ENCODE peak calls at places on chromosome 18, in five cellular contexts. M is PC-3, I is endothelial cell, Q is AG04449, B is endothelial cell of umbilical vein. X is an unnamed sample.

GRCh38 chr18:56823986-56824385 is 172.8 kb downstream of the WDR7 start:
- DNase-seq in M (no peak), I (no peak), Q (no peak), B (no peak), X (no peak)

GRCh38 chr18:47204908-47205522 is 28.9 kb upstream of the IER3IP1 start:
- DNase-seq in M (peak), I (peak), Q (no peak), B (peak), X (peak)

GRCh38 chr18:21141678-21142422 is 30.2 kb upstream of the ROCK1 start:
- DNase-seq in M (no peak), I (no peak), Q (no peak), B (no peak), X (no peak)

GRCh38 chr18:9290171-9290570 is 44.4 kb upstream of the TWSG1 start:
- DNase-seq in M (no peak), I (no peak), Q (no peak), B (peak), X (no peak)

GRCh38 chr18:12393998-12394397 is 13.7 kb upstream of the PRELID3A start:
- DNase-seq in M (peak), I (no peak), Q (no peak), B (no peak), X (no peak)

GRCh38 chr18:8177330-8178016 is 431.8 kb upstream of the RAB12 start:
- DNase-seq in M (peak), I (no peak), Q (peak), B (peak), X (no peak)

GRCh38 chr18:61662726-61663125 is 230.1 kb downstream of the RNF152 start:
- DNase-seq in M (no peak), I (no peak), Q (no peak), B (no peak), X (no peak)

GRCh38 chr18:24860978-24861680 is 400.7 kb downstream of the HRH4 start:
- DNase-seq in M (no peak), I (no peak), Q (no peak), B (peak), X (no peak)

GRCh38 chr18:54260376-54261072 is 8.8 kb upstream of the POLI start:
- DNase-seq in M (peak), I (no peak), Q (no peak), B (no peak), X (no peak)

GRCh38 chr18:68148862-68149261 is 566.0 kb downstream of the TMX3 start:
- DNase-seq in M (no peak), I (no peak), Q (no peak), B (no peak), X (no peak)

GRCh38 chr18:8662574-8663255 is 42.6 kb upstream of the MTCL1 start:
- DNase-seq in M (no peak), I (no peak), Q (no peak), B (no peak), X (no peak)

GRCh38 chr18:8525692-8526091 is 83.5 kb upstream of the RAB12 start:
- DNase-seq in M (no peak), I (peak), Q (no peak), B (no peak), X (peak)

GRCh38 chr18:13446024-13446423 is 227.5 kb downstream of the LDLRAD4 start:
- DNase-seq in M (no peak), I (no peak), Q (no peak), B (no peak), X (no peak)

GRCh38 chr18:3910507-3910906 is 460.5 kb downstream of the TGIF1 start:
- DNase-seq in M (no peak), I (no peak), Q (no peak), B (no peak), X (no peak)

GRCh38 chr18:57581301-57581934 is 5.1 kb downstream of the FECH start:
- DNase-seq in M (no peak), I (no peak), Q (no peak), B (no peak), X (peak)

GRCh38 chr18:63255435-63255834 is 64.1 kb downstream of the BCL2 start:
- DNase-seq in M (no peak), I (no peak), Q (no peak), B (no peak), X (no peak)

GRCh38 chr18:67846422-67847098 is 330.0 kb upstream of the DSEL start:
- DNase-seq in M (no peak), I (no peak), Q (no peak), B (no peak), X (no peak)

GRCh38 chr18:50879302-50880107 is 587 bp downstream of the ME2 start:
- DNase-seq in M (peak), I (no peak), Q (no peak), B (peak), X (peak)

GRCh38 chr18:38698108-38698507 is 1132.5 kb upstream of the CELF4 start:
- DNase-seq in M (no peak), I (no peak), Q (no peak), B (no peak), X (no peak)

GRCh38 chr18:12703096-12703567 is 290 bp downstream of the PSMG2 start:
- DNase-seq in M (no peak), I (no peak), Q (no peak), B (no peak), X (no peak)

GRCh38 chr18:12750076-12750707 is 47.4 kb downstream of the PSMG2 start:
- DNase-seq in M (no peak), I (no peak), Q (no peak), B (no peak), X (peak)

GRCh38 chr18:59547691-59548182 is 149.5 kb downstream of the CCBE1 start:
- DNase-seq in M (no peak), I (no peak), Q (peak), B (no peak), X (no peak)

GRCh38 chr18:58955738-58956137 is 91.1 kb downstream of the ZNF532 start:
- DNase-seq in M (no peak), I (no peak), Q (no peak), B (no peak), X (no peak)

GRCh38 chr18:57438669-57439616 is 3.8 kb downstream of the ONECUT2 start:
- DNase-seq in M (no peak), I (no peak), Q (no peak), B (no peak), X (no peak)

GRCh38 chr18:3442894-3443293 is 7.1 kb upstream of the TGIF1 start:
- DNase-seq in M (no peak), I (no peak), Q (no peak), B (no peak), X (no peak)

GRCh38 chr18:36769611-36770314 is 59.0 kb downstream of the TPGS2 start:
- DNase-seq in M (no peak), I (peak), Q (no peak), B (no peak), X (no peak)

GRCh38 chr18:42298744-42299685 is 344.0 kb downstream of the PIK3C3 start:
- DNase-seq in M (peak), I (peak), Q (peak), B (peak), X (peak)

GRCh38 chr18:37481491-37481890 is 84.1 kb downstream of the CELF4 start:
- DNase-seq in M (peak), I (no peak), Q (no peak), B (no peak), X (no peak)

GRCh38 chr18:70374154-70374553 is 85.3 kb downstream of the SOCS6 start:
- DNase-seq in M (no peak), I (no peak), Q (no peak), B (no peak), X (no peak)

GRCh38 chr18:2036136-2036535 is 535.2 kb downstream of the METTL4 start:
- DNase-seq in M (peak), I (no peak), Q (no peak), B (no peak), X (no peak)

GRCh38 chr18:6616981-6617380 is 112.5 kb upstream of the ARHGAP28 start:
- DNase-seq in M (no peak), I (no peak), Q (no peak), B (no peak), X (no peak)

GRCh38 chr18:68275616-68276015 is 439.3 kb downstream of the TMX3 start:
- DNase-seq in M (peak), I (no peak), Q (peak), B (peak), X (no peak)

GRCh38 chr18:11368020-11368419 is 218.7 kb upstream of the PIEZO2 start:
- DNase-seq in M (no peak), I (no peak), Q (no peak), B (no peak), X (no peak)

GRCh38 chr18:22106536-22107292 is 62.7 kb upstream of the GATA6 start:
- DNase-seq in M (peak), I (no peak), Q (no peak), B (no peak), X (no peak)

GRCh38 chr18:64175432-64175831 is 26.5 kb upstream of the LINC00305 start:
- DNase-seq in M (no peak), I (no peak), Q (no peak), B (no peak), X (peak)

GRCh38 chr18:60978338-60978737 is 354.9 kb upstream of the CDH20 start:
- DNase-seq in M (peak), I (no peak), Q (peak), B (peak), X (no peak)

GRCh38 chr18:29749699-29750098 is 1292.8 kb downstream of the DSC3 start:
- DNase-seq in M (peak), I (no peak), Q (no peak), B (no peak), X (no peak)

GRCh38 chr18:78549971-78550370 is 429.6 kb upstream of the SALL3 start:
- DNase-seq in M (no peak), I (no peak), Q (no peak), B (no peak), X (no peak)

DNA sequence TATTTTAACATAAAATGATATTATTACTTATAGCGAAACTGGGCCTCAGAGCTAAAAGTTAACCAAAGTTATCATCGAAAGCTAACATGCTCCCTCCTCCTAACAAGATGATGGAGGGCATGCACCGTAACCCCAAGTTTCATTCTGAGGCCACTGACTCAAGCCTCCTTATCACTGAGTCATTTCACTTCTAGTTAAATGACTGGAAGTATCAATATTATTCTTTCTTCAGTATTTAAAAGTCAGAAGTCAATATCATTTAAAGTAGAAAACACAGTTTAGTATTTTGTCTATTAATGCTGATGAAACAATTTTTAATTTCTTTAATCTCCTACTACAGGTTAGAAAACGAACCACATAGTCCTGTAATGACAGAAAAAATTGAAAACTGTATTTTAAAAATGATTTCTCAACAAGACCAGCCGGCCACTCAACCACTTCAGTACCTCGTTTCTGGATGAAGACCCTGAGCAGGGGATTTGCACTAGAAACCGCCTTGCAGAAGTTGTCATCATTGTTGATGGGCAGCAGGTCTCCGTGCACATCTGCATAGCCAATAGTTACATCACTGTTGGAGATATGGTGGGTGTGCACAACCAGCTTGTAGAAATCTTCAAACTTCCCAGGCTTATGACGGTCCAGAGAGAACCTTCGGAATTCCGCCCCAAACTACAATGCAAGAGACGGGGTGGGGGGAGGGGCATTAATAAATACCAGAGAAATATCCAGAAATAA is 44.9 kb downstream of the PARD6G start:
- DNase-seq in M (no peak), I (no peak), Q (no peak), B (no peak), X (no peak)
- TF ChIP-seq CTCF in M (no peak), I (no peak), Q (no peak), B (no peak), X (no peak)

GRCh38 chr18:49862656-49863385 is 49.5 kb upstream of the ACAA2 start:
- DNase-seq in M (no peak), I (no peak), Q (no peak), B (no peak), X (no peak)

GRCh38 chr18:49859006-49859359 is 45.6 kb upstream of the ACAA2 start:
- DNase-seq in M (no peak), I (no peak), Q (no peak), B (no peak), X (no peak)

GRCh38 chr18:49863769-49864615 is 50.7 kb upstream of the ACAA2 start:
- DNase-seq in M (no peak), I (no peak), Q (no peak), B (no peak), X (no peak)

GRCh38 chr18:49859725-49860124 is 46.4 kb upstream of the ACAA2 start:
- DNase-seq in M (no peak), I (no peak), Q (no peak), B (no peak), X (no peak)

GRCh38 chr18:49861659-49862058 is 48.3 kb upstream of the ACAA2 start:
- DNase-seq in M (peak), I (no peak), Q (no peak), B (peak), X (peak)
- TF ChIP-seq CTCF in M (peak), I (peak), Q (peak), B (peak), X (peak)

GRCh38 chr18:23538040-23538439 is 34.7 kb downstream of the RMC1 start:
- DNase-seq in M (no peak), I (no peak), Q (no peak), B (no peak), X (no peak)
- TF ChIP-seq CTCF in M (no peak), I (no peak), Q (no peak), B (no peak), X (no peak)

GRCh38 chr18:48295586-48296311 is 113.4 kb downstream of the ZBTB7C start:
- DNase-seq in M (no peak), I (peak), Q (no peak), B (no peak), X (no peak)
- TF ChIP-seq CTCF in M (no peak), I (no peak), Q (peak), B (peak), X (no peak)

GRCh38 chr18:285817-286216 is 18.0 kb upstream of the THOC1 start:
- DNase-seq in M (no peak), I (no peak), Q (no peak), B (no peak), X (no peak)

GRCh38 chr18:292271-292670 is 24.4 kb upstream of the THOC1 start:
- DNase-seq in M (no peak), I (no peak), Q (no peak), B (peak), X (no peak)

GRCh38 chr18:286515-287310 is 18.9 kb upstream of the THOC1 start:
- DNase-seq in M (peak), I (no peak), Q (no peak), B (peak), X (no peak)
- TF ChIP-seq CTCF in M (peak), I (peak), Q (peak), B (peak), X (peak)

GRCh38 chr18:75854174-75854573 is 426.7 kb upstream of the SMIM21 start:
- DNase-seq in M (peak), I (peak), Q (no peak), B (no peak), X (peak)
- TF ChIP-seq CTCF in M (peak), I (peak), Q (no peak), B (no peak), X (peak)

GRCh38 chr18:74116628-74117554 is 30.7 kb downstream of the FBXO15 start:
- DNase-seq in M (peak), I (peak), Q (no peak), B (peak), X (peak)
- TF ChIP-seq CTCF in M (peak), I (peak), Q (peak), B (peak), X (peak)

DNA sequence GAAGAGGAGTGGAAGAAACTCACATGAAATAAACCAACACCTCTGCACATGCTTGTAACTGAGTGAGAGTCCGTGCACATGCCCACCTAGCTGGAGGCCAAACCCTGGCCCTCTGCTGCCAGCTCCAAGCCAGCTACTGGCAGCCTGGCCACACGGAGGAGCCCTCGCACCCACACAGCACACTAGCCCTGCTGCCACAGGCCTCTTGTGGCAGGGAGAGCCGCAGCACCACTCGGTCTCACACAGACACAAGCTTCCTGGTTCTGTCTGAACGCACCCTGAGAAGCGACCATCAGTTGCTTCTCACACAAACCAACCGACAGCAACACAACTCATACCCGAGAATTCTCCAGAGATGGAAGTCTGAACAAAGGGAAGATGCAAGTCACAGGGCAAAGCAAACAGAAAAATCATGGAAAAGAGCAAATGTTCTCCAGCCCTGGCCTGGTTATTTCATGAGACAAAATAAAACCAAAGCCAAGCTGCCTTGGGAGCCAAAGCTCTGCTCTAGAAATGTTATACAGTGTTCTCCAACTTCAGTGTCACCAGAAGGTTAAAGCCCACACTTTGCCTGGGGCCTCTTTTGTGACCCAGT is 65.1 kb downstream of the FBXO15 start:
- DNase-seq in M (peak), I (peak), Q (no peak), B (no peak), X (peak)
- TF ChIP-seq CTCF in M (peak), I (no peak), Q (peak), B (no peak), X (peak)

DNA sequence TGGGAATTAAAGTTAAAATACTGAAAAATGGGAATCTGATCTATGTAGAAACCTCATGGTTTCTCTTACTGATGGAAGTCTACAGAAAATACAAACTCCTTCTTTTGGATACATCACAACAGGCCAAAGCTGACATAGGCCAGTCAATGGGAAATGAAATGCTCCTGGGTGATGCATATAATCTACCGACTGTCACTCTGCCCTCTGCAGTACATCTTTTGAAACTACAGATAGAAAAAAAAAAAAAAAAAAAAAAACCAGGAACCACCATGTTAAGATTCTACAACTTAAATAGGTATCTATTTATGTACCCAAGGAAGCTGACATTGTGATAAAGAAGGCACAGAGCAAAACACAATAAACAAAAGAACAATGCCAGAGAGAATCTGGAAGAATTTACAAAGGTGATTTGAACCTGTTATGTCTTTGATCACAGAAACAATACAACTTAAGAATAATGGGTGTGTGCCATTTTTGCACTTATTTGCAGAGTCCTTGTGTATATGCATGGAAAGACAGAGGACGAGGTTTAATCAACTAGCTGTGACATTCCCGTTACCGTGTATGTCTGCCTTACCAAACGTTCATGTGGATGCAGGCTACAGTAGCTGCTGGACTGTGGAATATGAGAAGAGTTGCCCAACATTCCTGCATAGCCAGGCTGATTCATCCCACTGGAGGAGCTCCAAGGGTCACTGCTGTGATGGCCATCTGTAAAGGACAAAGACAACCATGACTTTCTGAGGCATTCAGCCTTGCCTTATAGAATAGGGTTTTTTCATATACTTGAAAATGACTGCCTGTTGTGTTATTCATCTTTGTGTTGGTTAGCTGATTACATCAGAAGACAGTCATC is 312.7 kb downstream of the TCF4 start:
- DNase-seq in M (peak), I (no peak), Q (no peak), B (peak), X (peak)
- TF ChIP-seq CTCF in M (peak), I (peak), Q (no peak), B (no peak), X (peak)

GRCh38 chr18:30971338-30971956 is 71.1 kb downstream of the DSC3 start:
- DNase-seq in M (peak), I (no peak), Q (no peak), B (peak), X (peak)

GRCh38 chr18:30965237-30965636 is 77.3 kb downstream of the DSC3 start:
- DNase-seq in M (no peak), I (no peak), Q (no peak), B (no peak), X (no peak)

GRCh38 chr18:30967701-30968100 is 74.8 kb downstream of the DSC3 start:
- DNase-seq in M (no peak), I (no peak), Q (no peak), B (no peak), X (no peak)

GRCh38 chr18:30969670-30970069 is 72.9 kb downstream of the DSC3 start:
- DNase-seq in M (no peak), I (no peak), Q (no peak), B (no peak), X (no peak)

DNA sequence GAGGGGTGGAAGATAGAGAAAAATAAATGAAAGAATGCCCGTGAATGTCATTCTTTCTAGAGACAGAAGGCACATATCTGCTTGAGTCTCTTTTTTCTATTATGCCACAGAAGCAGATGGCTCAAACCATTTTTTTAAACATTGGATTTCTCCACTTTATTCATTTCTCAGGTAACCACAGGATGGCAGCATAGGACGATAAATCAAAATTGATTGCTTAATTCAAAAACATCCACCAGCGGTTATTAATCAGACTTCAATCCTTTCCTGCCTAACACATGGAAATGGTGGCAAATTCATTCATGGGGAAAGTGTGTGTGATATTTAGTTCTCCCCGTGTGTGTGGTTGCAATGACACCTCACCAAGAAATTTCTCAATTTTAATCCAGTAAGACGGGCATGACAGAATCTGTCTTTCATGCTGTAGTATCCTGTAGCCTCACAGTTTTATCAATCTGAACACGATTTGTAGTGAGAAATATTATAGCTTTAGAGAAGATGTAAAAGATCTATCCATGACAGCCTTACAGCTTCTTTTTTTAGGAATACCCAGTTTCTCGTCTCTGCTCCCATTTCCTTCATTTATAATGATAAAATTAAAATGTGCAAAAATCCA is 72.2 kb downstream of the DSC3 start:
- DNase-seq in M (peak), I (peak), Q (no peak), B (peak), X (peak)
- TF ChIP-seq CTCF in M (peak), I (peak), Q (no peak), B (no peak), X (peak)